ENCODE peak calls at places on chromosomes 1 and 21, in six cellular contexts. One of them, this sample, is unnamed.

GRCh38 chr1:58695206-58695605 is 4.7 kb downstream of the MYSM1 start:
- DNase-seq in iris pigment epithelial cell: peak
- DNase-seq in adrenal gland: no peak
- DNase-seq in activated T-cell treated with anti-CD3 and anti-CD28 coated beads, Interleukin-2, amount 50 U/mL, for 72 hours: no peak
- DNase-seq in SJSA1: no peak
- DNase-seq in IMR-90: no peak
- DNase-seq in this sample: no peak

GRCh38 chr1:208174736-208175507 is 69.3 kb downstream of the PLXNA2 start:
- DNase-seq in iris pigment epithelial cell: peak
- DNase-seq in adrenal gland: no peak
- DNase-seq in activated T-cell treated with anti-CD3 and anti-CD28 coated beads, Interleukin-2, amount 50 U/mL, for 72 hours: no peak
- DNase-seq in IMR-90: peak
- DNase-seq in SJSA1: no peak
- DNase-seq in this sample: peak

GRCh38 chr1:18939398-18940302 is 16.8 kb downstream of the IFFO2 start:
- DNase-seq in iris pigment epithelial cell: no peak
- DNase-seq in activated T-cell treated with anti-CD3 and anti-CD28 coated beads, Interleukin-2, amount 50 U/mL, for 72 hours: no peak
- DNase-seq in adrenal gland: no peak
- DNase-seq in IMR-90: peak
- DNase-seq in SJSA1: no peak
- DNase-seq in this sample: peak

GRCh38 chr1:17553970-17554369 is 14.5 kb downstream of the ARHGEF10L start:
- DNase-seq in iris pigment epithelial cell: peak
- DNase-seq in SJSA1: peak
- DNase-seq in activated T-cell treated with anti-CD3 and anti-CD28 coated beads, Interleukin-2, amount 50 U/mL, for 72 hours: no peak
- DNase-seq in IMR-90: peak
- DNase-seq in adrenal gland: peak
- DNase-seq in this sample: peak

GRCh38 chr1:93821412-93822144 is 57.4 kb downstream of the DNTTIP2 start:
- DNase-seq in iris pigment epithelial cell: no peak
- DNase-seq in IMR-90: no peak
- DNase-seq in activated T-cell treated with anti-CD3 and anti-CD28 coated beads, Interleukin-2, amount 50 U/mL, for 72 hours: no peak
- DNase-seq in SJSA1: no peak
- DNase-seq in adrenal gland: no peak
- DNase-seq in this sample: no peak

GRCh38 chr1:1348420-1349255 is 580 bp downstream of the DVL1 start:
- DNase-seq in activated T-cell treated with anti-CD3 and anti-CD28 coated beads, Interleukin-2, amount 50 U/mL, for 72 hours: peak
- DNase-seq in adrenal gland: peak
- DNase-seq in SJSA1: no peak
- DNase-seq in IMR-90: peak
- DNase-seq in iris pigment epithelial cell: peak
- DNase-seq in this sample: peak

GRCh38 chr1:167713330-167714081 is 8.3 kb upstream of the MPZL1 start:
- DNase-seq in activated T-cell treated with anti-CD3 and anti-CD28 coated beads, Interleukin-2, amount 50 U/mL, for 72 hours: peak
- DNase-seq in iris pigment epithelial cell: peak
- DNase-seq in adrenal gland: peak
- DNase-seq in SJSA1: no peak
- DNase-seq in IMR-90: peak
- DNase-seq in this sample: no peak

GRCh38 chr1:245262876-245263625 is 108.3 kb downstream of the KIF26B start:
- DNase-seq in activated T-cell treated with anti-CD3 and anti-CD28 coated beads, Interleukin-2, amount 50 U/mL, for 72 hours: no peak
- DNase-seq in IMR-90: no peak
- DNase-seq in adrenal gland: no peak
- DNase-seq in iris pigment epithelial cell: no peak
- DNase-seq in SJSA1: no peak
- DNase-seq in this sample: no peak

GRCh38 chr1:13830616-13831280 is 130.8 kb downstream of the PRDM2 start:
- DNase-seq in activated T-cell treated with anti-CD3 and anti-CD28 coated beads, Interleukin-2, amount 50 U/mL, for 72 hours: no peak
- DNase-seq in iris pigment epithelial cell: no peak
- DNase-seq in SJSA1: no peak
- DNase-seq in IMR-90: peak
- DNase-seq in adrenal gland: peak
- DNase-seq in this sample: no peak

GRCh38 chr1:27044613-27045091 is 32.0 kb upstream of the TENT5B start:
- DNase-seq in activated T-cell treated with anti-CD3 and anti-CD28 coated beads, Interleukin-2, amount 50 U/mL, for 72 hours: peak
- DNase-seq in adrenal gland: peak
- DNase-seq in IMR-90: peak
- DNase-seq in SJSA1: peak
- DNase-seq in iris pigment epithelial cell: peak
- DNase-seq in this sample: peak

GRCh38 chr1:43835141-43836021 is 98.2 kb upstream of the ARTN start:
- DNase-seq in IMR-90: peak
- DNase-seq in iris pigment epithelial cell: peak
- DNase-seq in activated T-cell treated with anti-CD3 and anti-CD28 coated beads, Interleukin-2, amount 50 U/mL, for 72 hours: no peak
- DNase-seq in adrenal gland: peak
- DNase-seq in SJSA1: peak
- DNase-seq in this sample: peak

GRCh38 chr1:203126866-203127671 is 457 bp upstream of the ADORA1 start:
- DNase-seq in activated T-cell treated with anti-CD3 and anti-CD28 coated beads, Interleukin-2, amount 50 U/mL, for 72 hours: no peak
- DNase-seq in adrenal gland: no peak
- DNase-seq in IMR-90: peak
- DNase-seq in iris pigment epithelial cell: peak
- DNase-seq in SJSA1: peak
- DNase-seq in this sample: no peak

GRCh38 chr1:58824753-58825389 is 41.0 kb upstream of the JUN start:
- DNase-seq in IMR-90: no peak
- DNase-seq in activated T-cell treated with anti-CD3 and anti-CD28 coated beads, Interleukin-2, amount 50 U/mL, for 72 hours: no peak
- DNase-seq in adrenal gland: no peak
- DNase-seq in SJSA1: no peak
- DNase-seq in iris pigment epithelial cell: no peak
- DNase-seq in this sample: no peak

GRCh38 chr21:35764077-35764476 is 296.2 kb downstream of the SETD4 start:
- DNase-seq in activated T-cell treated with anti-CD3 and anti-CD28 coated beads, Interleukin-2, amount 50 U/mL, for 72 hours: no peak
- DNase-seq in IMR-90: no peak
- DNase-seq in iris pigment epithelial cell: no peak
- DNase-seq in SJSA1: no peak
- DNase-seq in adrenal gland: no peak
- DNase-seq in this sample: no peak

GRCh38 chr1:203706444-203706843 is 58.5 kb upstream of the LAX1 start:
- DNase-seq in SJSA1: no peak
- DNase-seq in adrenal gland: no peak
- DNase-seq in iris pigment epithelial cell: peak
- DNase-seq in activated T-cell treated with anti-CD3 and anti-CD28 coated beads, Interleukin-2, amount 50 U/mL, for 72 hours: no peak
- DNase-seq in IMR-90: peak
- DNase-seq in this sample: peak

GRCh38 chr1:198636391-198636790 is 2.4 kb upstream of the PTPRC start:
- DNase-seq in SJSA1: no peak
- DNase-seq in IMR-90: no peak
- DNase-seq in activated T-cell treated with anti-CD3 and anti-CD28 coated beads, Interleukin-2, amount 50 U/mL, for 72 hours: no peak
- DNase-seq in adrenal gland: no peak
- DNase-seq in iris pigment epithelial cell: no peak
- DNase-seq in this sample: no peak

GRCh38 chr1:109299087-109299983 is 7.5 kb downstream of the MYBPHL start:
- DNase-seq in adrenal gland: peak
- DNase-seq in IMR-90: peak
- DNase-seq in SJSA1: no peak
- DNase-seq in iris pigment epithelial cell: peak
- DNase-seq in activated T-cell treated with anti-CD3 and anti-CD28 coated beads, Interleukin-2, amount 50 U/mL, for 72 hours: no peak
- DNase-seq in this sample: peak

This sample was measured in fibroblast of mammary gland.